ENCODE peak calls at places on chromosomes 11 and 22, in ten cellular contexts. One of them, this sample, is unnamed.

GRCh38 chr22:29079218-29079901 is 6.5 kb downstream of the KREMEN1 start:
- DNase-seq in neural progenitor cell: no peak
- DNase-seq in OCI-LY7: no peak
- DNase-seq in MG63: no peak
- DNase-seq in colonic mucosa: peak; percentile 70
- DNase-seq in GM12865: no peak
- DNase-seq in spleen: no peak
- DNase-seq in right lobe of liver: no peak
- DNase-seq in adrenal gland: no peak
- DNase-seq in ovary: no peak
- DNase-seq in this sample: no peak

GRCh38 chr11:10451399-10452116 is 3.5 kb upstream of the AMPD3 start:
- DNase-seq in spleen: peak; percentile 80
- DNase-seq in MG63: no peak
- DNase-seq in right lobe of liver: no peak
- DNase-seq in OCI-LY7: peak; percentile 23
- DNase-seq in ovary: no peak
- DNase-seq in adrenal gland: peak; percentile 71
- DNase-seq in GM12865: peak; percentile 27
- DNase-seq in neural progenitor cell: no peak
- DNase-seq in colonic mucosa: no peak
- DNase-seq in this sample: no peak

GRCh38 chr11:120060512-120060911 is 77.4 kb downstream of the TRIM29 start:
- DNase-seq in ovary: no peak
- DNase-seq in adrenal gland: no peak
- DNase-seq in neural progenitor cell: no peak
- DNase-seq in MG63: no peak
- DNase-seq in spleen: no peak
- DNase-seq in colonic mucosa: no peak
- DNase-seq in right lobe of liver: no peak
- DNase-seq in GM12865: no peak
- DNase-seq in OCI-LY7: no peak
- DNase-seq in this sample: no peak

GRCh38 chr22:48719978-48720661 is 1107.6 kb downstream of the BRD1 start:
- DNase-seq in colonic mucosa: no peak
- DNase-seq in adrenal gland: no peak
- DNase-seq in OCI-LY7: peak; percentile 4
- DNase-seq in spleen: peak; percentile 40
- DNase-seq in MG63: no peak
- DNase-seq in ovary: no peak
- DNase-seq in right lobe of liver: no peak
- DNase-seq in GM12865: no peak
- DNase-seq in neural progenitor cell: peak; percentile 31
- DNase-seq in this sample: no peak

GRCh38 chr11:65861533-65862183 is 1.4 kb downstream of the MUS81 start:
- DNase-seq in right lobe of liver: no peak
- DNase-seq in MG63: no peak
- DNase-seq in colonic mucosa: no peak
- DNase-seq in OCI-LY7: no peak
- DNase-seq in neural progenitor cell: peak; percentile 1
- DNase-seq in GM12865: peak; percentile 6
- DNase-seq in adrenal gland: peak; percentile 18
- DNase-seq in spleen: peak; percentile 80
- DNase-seq in ovary: peak; percentile 44
- DNase-seq in this sample: no peak

GRCh38 chr22:19520007-19520406 is 4.2 kb downstream of the CLDN5 start:
- DNase-seq in GM12865: no peak
- DNase-seq in right lobe of liver: no peak
- DNase-seq in colonic mucosa: no peak
- DNase-seq in ovary: no peak
- DNase-seq in neural progenitor cell: no peak
- DNase-seq in OCI-LY7: no peak
- DNase-seq in MG63: no peak
- DNase-seq in spleen: no peak
- DNase-seq in adrenal gland: no peak
- DNase-seq in this sample: no peak

GRCh38 chr11:66970808-66971442 is 4.2 kb upstream of the C11orf86 start:
- DNase-seq in right lobe of liver: peak; percentile 38
- DNase-seq in neural progenitor cell: no peak
- DNase-seq in GM12865: no peak
- DNase-seq in OCI-LY7: no peak
- DNase-seq in adrenal gland: peak; percentile 92
- DNase-seq in ovary: peak; percentile 69
- DNase-seq in MG63: peak; percentile 92
- DNase-seq in spleen: no peak
- DNase-seq in colonic mucosa: no peak
- DNase-seq in this sample: no peak

GRCh38 chr11:17827006-17827405 is 92.4 kb downstream of the KCNC1 start:
- DNase-seq in colonic mucosa: no peak
- DNase-seq in GM12865: no peak
- DNase-seq in adrenal gland: no peak
- DNase-seq in right lobe of liver: no peak
- DNase-seq in MG63: no peak
- DNase-seq in ovary: no peak
- DNase-seq in OCI-LY7: no peak
- DNase-seq in spleen: no peak
- DNase-seq in neural progenitor cell: peak; percentile 62
- DNase-seq in this sample: peak; percentile 16

GRCh38 chr11:44321059-44321458 is 11.1 kb upstream of the ALX4 start:
- DNase-seq in right lobe of liver: no peak
- DNase-seq in GM12865: no peak
- DNase-seq in neural progenitor cell: no peak
- DNase-seq in MG63: no peak
- DNase-seq in spleen: no peak
- DNase-seq in adrenal gland: no peak
- DNase-seq in OCI-LY7: no peak
- DNase-seq in colonic mucosa: no peak
- DNase-seq in ovary: no peak
- DNase-seq in this sample: no peak

GRCh38 chr11:44320289-44320973 is 10.5 kb upstream of the ALX4 start:
- DNase-seq in ovary: no peak
- DNase-seq in neural progenitor cell: no peak
- DNase-seq in spleen: no peak
- DNase-seq in right lobe of liver: no peak
- DNase-seq in adrenal gland: no peak
- DNase-seq in OCI-LY7: no peak
- DNase-seq in GM12865: no peak
- DNase-seq in colonic mucosa: no peak
- DNase-seq in MG63: no peak
- DNase-seq in this sample: no peak

GRCh38 chr11:44318369-44318768 is 8.4 kb upstream of the ALX4 start:
- DNase-seq in OCI-LY7: no peak
- DNase-seq in neural progenitor cell: no peak
- DNase-seq in MG63: no peak
- DNase-seq in adrenal gland: no peak
- DNase-seq in spleen: no peak
- DNase-seq in right lobe of liver: no peak
- DNase-seq in colonic mucosa: no peak
- DNase-seq in GM12865: no peak
- DNase-seq in ovary: no peak
- DNase-seq in this sample: no peak

GRCh38 chr11:44319170-44319551 is 9.2 kb upstream of the ALX4 start:
- DNase-seq in GM12865: no peak
- DNase-seq in ovary: no peak
- DNase-seq in MG63: no peak
- DNase-seq in OCI-LY7: no peak
- DNase-seq in neural progenitor cell: peak; percentile 70
- DNase-seq in adrenal gland: no peak
- DNase-seq in colonic mucosa: no peak
- DNase-seq in spleen: peak; percentile 53
- DNase-seq in right lobe of liver: no peak
- DNase-seq in this sample: no peak

DNA sequence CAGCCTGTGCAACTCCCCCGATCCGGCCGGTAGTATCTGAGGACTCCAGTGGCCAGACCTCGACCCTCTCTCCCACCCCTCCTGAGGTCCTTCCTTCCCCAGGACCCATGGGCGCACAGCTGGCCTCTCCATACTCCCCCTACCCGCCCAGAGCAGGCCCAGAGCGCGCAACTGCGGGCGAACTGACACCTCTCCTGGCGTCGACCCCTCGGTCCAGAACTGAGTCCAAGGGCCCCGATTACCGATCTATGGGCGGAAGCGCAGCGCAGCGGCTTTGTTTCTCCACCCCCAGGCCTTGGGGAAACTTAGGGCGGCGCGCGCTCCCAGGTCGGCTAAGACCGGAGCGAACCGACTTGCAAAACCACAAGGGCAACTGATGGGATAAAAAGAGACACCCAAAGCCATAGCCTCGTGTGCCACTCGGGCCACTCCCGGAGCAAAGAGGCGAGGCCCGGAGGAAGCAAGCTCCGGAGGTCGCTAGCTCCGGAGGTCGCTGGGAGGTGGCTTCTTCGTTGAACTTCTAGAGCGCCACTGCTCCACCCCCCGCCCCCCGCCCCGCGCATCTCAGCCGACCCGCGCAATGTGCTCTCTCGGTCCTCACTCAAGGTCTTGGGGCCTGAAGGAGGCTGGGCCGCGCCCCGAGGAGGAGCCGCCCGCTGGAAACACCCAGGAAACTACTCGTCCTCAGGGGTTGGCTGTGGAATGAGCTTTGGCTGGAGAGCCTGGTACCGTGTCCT is 9.8 kb upstream of the ALX4 start:
- DNase-seq in spleen: peak; percentile 69
- DNase-seq in OCI-LY7: no peak
- DNase-seq in ovary: no peak
- DNase-seq in adrenal gland: no peak
- DNase-seq in right lobe of liver: no peak
- DNase-seq in GM12865: no peak
- DNase-seq in colonic mucosa: no peak
- DNase-seq in neural progenitor cell: peak; percentile 70
- DNase-seq in MG63: no peak
- DNase-seq in this sample: no peak
- H3K4me3 ChIP-seq in spleen: no peak overlapping the region
- H3K4me3 ChIP-seq in OCI-LY7: no peak overlapping the region
- H3K4me3 ChIP-seq in ovary: no peak overlapping the region
- H3K4me3 ChIP-seq in adrenal gland: no peak overlapping the region
- H3K4me3 ChIP-seq in right lobe of liver: no peak overlapping the region
- H3K4me3 ChIP-seq in GM12865: no peak overlapping the region
- H3K4me3 ChIP-seq in colonic mucosa: no peak overlapping the region
- H3K4me3 ChIP-seq in neural progenitor cell: peak overlapping the region; percentile 32
- H3K4me3 ChIP-seq in MG63: no peak overlapping the region
- H3K4me3 ChIP-seq in this sample: peak overlapping the region; percentile 19

GRCh38 chr11:81870815-81871214 is 862.8 kb downstream of the FAM181B start:
- DNase-seq in adrenal gland: no peak
- DNase-seq in GM12865: no peak
- DNase-seq in ovary: no peak
- DNase-seq in OCI-LY7: no peak
- DNase-seq in neural progenitor cell: no peak
- DNase-seq in right lobe of liver: no peak
- DNase-seq in spleen: no peak
- DNase-seq in colonic mucosa: no peak
- DNase-seq in MG63: no peak
- DNase-seq in this sample: no peak

GRCh38 chr11:81869337-81870065 is 864.2 kb downstream of the FAM181B start:
- DNase-seq in ovary: no peak
- DNase-seq in adrenal gland: no peak
- DNase-seq in MG63: no peak
- DNase-seq in neural progenitor cell: no peak
- DNase-seq in GM12865: peak; percentile 93
- DNase-seq in spleen: peak; percentile 76
- DNase-seq in right lobe of liver: no peak
- DNase-seq in colonic mucosa: peak; percentile 30
- DNase-seq in OCI-LY7: peak; percentile 96
- DNase-seq in this sample: no peak

GRCh38 chr11:81870066-81870412 is 863.6 kb downstream of the FAM181B start:
- DNase-seq in colonic mucosa: no peak
- DNase-seq in GM12865: no peak
- DNase-seq in neural progenitor cell: no peak
- DNase-seq in right lobe of liver: no peak
- DNase-seq in ovary: no peak
- DNase-seq in OCI-LY7: no peak
- DNase-seq in spleen: no peak
- DNase-seq in adrenal gland: no peak
- DNase-seq in MG63: no peak
- DNase-seq in this sample: no peak

DNA sequence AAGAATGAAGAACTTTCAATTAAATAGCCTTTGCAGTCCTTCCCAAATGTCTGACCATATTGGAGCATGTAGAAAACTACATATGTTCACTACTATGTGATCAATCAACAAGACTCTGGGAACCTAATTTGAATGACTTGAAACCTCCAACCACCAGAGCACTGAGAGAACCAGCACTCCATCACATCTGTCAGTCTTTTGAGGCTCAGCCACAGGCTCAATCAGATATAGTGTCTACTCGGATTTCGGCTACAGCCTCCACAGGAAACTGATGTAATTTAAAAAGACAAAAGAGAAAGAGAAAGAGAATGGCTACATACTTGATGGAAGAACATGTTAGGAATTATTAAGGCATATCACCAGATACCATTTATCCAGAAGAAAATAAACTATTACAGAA is 859.0 kb downstream of the FAM181B start:
- DNase-seq in MG63: no peak
- DNase-seq in ovary: no peak
- DNase-seq in adrenal gland: no peak
- DNase-seq in colonic mucosa: no peak
- DNase-seq in neural progenitor cell: peak; percentile 15
- DNase-seq in OCI-LY7: peak; percentile 46
- DNase-seq in right lobe of liver: no peak
- DNase-seq in spleen: no peak
- DNase-seq in GM12865: peak; percentile 56
- DNase-seq in this sample: no peak
- H3K4me3 ChIP-seq in MG63: no peak overlapping the region
- H3K4me3 ChIP-seq in ovary: no peak overlapping the region
- H3K4me3 ChIP-seq in adrenal gland: no peak overlapping the region
- H3K4me3 ChIP-seq in colonic mucosa: no peak overlapping the region
- H3K4me3 ChIP-seq in neural progenitor cell: no peak overlapping the region
- H3K4me3 ChIP-seq in OCI-LY7: no peak overlapping the region
- H3K4me3 ChIP-seq in right lobe of liver: no peak overlapping the region
- H3K4me3 ChIP-seq in spleen: no peak overlapping the region
- H3K4me3 ChIP-seq in GM12865: no peak overlapping the region
- H3K4me3 ChIP-seq in this sample: no peak overlapping the region

GRCh38 chr11:31799036-31799793 is 11.9 kb downstream of the PAX6 start:
- DNase-seq in right lobe of liver: no peak
- DNase-seq in spleen: no peak
- DNase-seq in colonic mucosa: no peak
- DNase-seq in ovary: no peak
- DNase-seq in GM12865: no peak
- DNase-seq in neural progenitor cell: peak; percentile 68
- DNase-seq in OCI-LY7: no peak
- DNase-seq in MG63: no peak
- DNase-seq in adrenal gland: no peak
- DNase-seq in this sample: no peak

GRCh38 chr11:31800398-31801265 is 10.5 kb downstream of the PAX6 start:
- DNase-seq in right lobe of liver: no peak
- DNase-seq in ovary: no peak
- DNase-seq in spleen: no peak
- DNase-seq in adrenal gland: no peak
- DNase-seq in colonic mucosa: no peak
- DNase-seq in OCI-LY7: no peak
- DNase-seq in GM12865: no peak
- DNase-seq in neural progenitor cell: peak; percentile 24
- DNase-seq in MG63: no peak
- DNase-seq in this sample: no peak

GRCh38 chr11:31801298-31801702 is 9.8 kb downstream of the PAX6 start:
- DNase-seq in colonic mucosa: no peak
- DNase-seq in right lobe of liver: no peak
- DNase-seq in ovary: no peak
- DNase-seq in OCI-LY7: no peak
- DNase-seq in spleen: no peak
- DNase-seq in MG63: no peak
- DNase-seq in neural progenitor cell: peak; percentile 36
- DNase-seq in GM12865: no peak
- DNase-seq in adrenal gland: no peak
- DNase-seq in this sample: no peak

GRCh38 chr11:31798057-31799035 is 12.8 kb downstream of the PAX6 start:
- DNase-seq in MG63: no peak
- DNase-seq in GM12865: peak; percentile 58
- DNase-seq in neural progenitor cell: peak; percentile 94
- DNase-seq in colonic mucosa: no peak
- DNase-seq in spleen: peak; percentile 69
- DNase-seq in adrenal gland: no peak
- DNase-seq in OCI-LY7: no peak
- DNase-seq in ovary: no peak
- DNase-seq in right lobe of liver: no peak
- DNase-seq in this sample: no peak

DNA sequence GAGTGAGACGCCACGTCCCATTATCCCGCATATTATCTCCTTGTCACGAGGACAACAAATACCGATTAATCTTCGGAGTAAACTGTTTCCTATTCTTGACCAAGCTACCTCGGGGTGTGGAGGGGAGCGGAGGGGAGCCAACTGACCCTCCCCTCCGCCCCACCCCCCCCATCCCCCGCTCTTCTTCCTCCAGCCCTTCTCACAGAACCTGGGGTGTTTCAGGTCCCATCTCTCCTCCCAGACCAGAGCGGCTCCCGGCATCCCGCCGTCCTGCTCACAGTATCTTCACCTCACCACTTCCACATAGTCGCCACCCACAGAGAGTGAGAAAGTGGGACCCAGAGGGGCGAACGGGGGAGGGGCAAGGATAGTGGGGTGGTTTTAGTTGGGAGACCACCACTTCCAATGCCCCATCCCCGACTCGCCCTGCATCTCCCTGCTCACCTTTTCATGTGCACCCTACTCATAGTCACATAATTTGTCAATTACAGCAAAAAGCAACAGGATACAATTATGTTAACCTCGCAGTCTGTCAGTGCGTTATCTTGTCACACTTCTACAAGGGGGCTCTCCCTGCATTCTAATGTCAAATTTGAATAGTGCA is 11.2 kb downstream of the PAX6 start:
- DNase-seq in MG63: no peak
- DNase-seq in spleen: no peak
- DNase-seq in OCI-LY7: no peak
- DNase-seq in neural progenitor cell: peak; percentile 27
- DNase-seq in right lobe of liver: no peak
- DNase-seq in ovary: no peak
- DNase-seq in adrenal gland: no peak
- DNase-seq in colonic mucosa: no peak
- DNase-seq in GM12865: no peak
- DNase-seq in this sample: no peak
- H3K4me3 ChIP-seq in MG63: no peak overlapping the region
- H3K4me3 ChIP-seq in spleen: no peak overlapping the region
- H3K4me3 ChIP-seq in OCI-LY7: no peak overlapping the region
- H3K4me3 ChIP-seq in neural progenitor cell: peak overlapping the region; percentile 39
- H3K4me3 ChIP-seq in right lobe of liver: no peak overlapping the region
- H3K4me3 ChIP-seq in ovary: no peak overlapping the region
- H3K4me3 ChIP-seq in adrenal gland: no peak overlapping the region
- H3K4me3 ChIP-seq in colonic mucosa: no peak overlapping the region
- H3K4me3 ChIP-seq in GM12865: no peak overlapping the region
- H3K4me3 ChIP-seq in this sample: no peak overlapping the region

GRCh38 chr11:78427615-78428272 is 10.1 kb upstream of the GAB2 start:
- DNase-seq in spleen: no peak
- DNase-seq in colonic mucosa: no peak
- DNase-seq in ovary: no peak
- DNase-seq in neural progenitor cell: no peak
- DNase-seq in GM12865: peak; percentile 71
- DNase-seq in adrenal gland: no peak
- DNase-seq in MG63: no peak
- DNase-seq in OCI-LY7: no peak
- DNase-seq in right lobe of liver: no peak
- DNase-seq in this sample: no peak

GRCh38 chr11:78425436-78425835 is 7.8 kb upstream of the GAB2 start:
- DNase-seq in right lobe of liver: no peak
- DNase-seq in spleen: no peak
- DNase-seq in adrenal gland: no peak
- DNase-seq in colonic mucosa: no peak
- DNase-seq in ovary: no peak
- DNase-seq in GM12865: no peak
- DNase-seq in neural progenitor cell: no peak
- DNase-seq in OCI-LY7: no peak
- DNase-seq in MG63: no peak
- DNase-seq in this sample: no peak

GRCh38 chr11:78423241-78423640 is 5.6 kb upstream of the GAB2 start:
- DNase-seq in right lobe of liver: no peak
- DNase-seq in GM12865: no peak
- DNase-seq in OCI-LY7: no peak
- DNase-seq in ovary: no peak
- DNase-seq in neural progenitor cell: no peak
- DNase-seq in adrenal gland: no peak
- DNase-seq in MG63: no peak
- DNase-seq in spleen: no peak
- DNase-seq in colonic mucosa: no peak
- DNase-seq in this sample: no peak

GRCh38 chr11:78426845-78427244 is 9.2 kb upstream of the GAB2 start:
- DNase-seq in neural progenitor cell: no peak
- DNase-seq in MG63: no peak
- DNase-seq in right lobe of liver: no peak
- DNase-seq in GM12865: peak; percentile 47
- DNase-seq in OCI-LY7: no peak
- DNase-seq in spleen: no peak
- DNase-seq in ovary: no peak
- DNase-seq in colonic mucosa: no peak
- DNase-seq in adrenal gland: no peak
- DNase-seq in this sample: no peak

DNA sequence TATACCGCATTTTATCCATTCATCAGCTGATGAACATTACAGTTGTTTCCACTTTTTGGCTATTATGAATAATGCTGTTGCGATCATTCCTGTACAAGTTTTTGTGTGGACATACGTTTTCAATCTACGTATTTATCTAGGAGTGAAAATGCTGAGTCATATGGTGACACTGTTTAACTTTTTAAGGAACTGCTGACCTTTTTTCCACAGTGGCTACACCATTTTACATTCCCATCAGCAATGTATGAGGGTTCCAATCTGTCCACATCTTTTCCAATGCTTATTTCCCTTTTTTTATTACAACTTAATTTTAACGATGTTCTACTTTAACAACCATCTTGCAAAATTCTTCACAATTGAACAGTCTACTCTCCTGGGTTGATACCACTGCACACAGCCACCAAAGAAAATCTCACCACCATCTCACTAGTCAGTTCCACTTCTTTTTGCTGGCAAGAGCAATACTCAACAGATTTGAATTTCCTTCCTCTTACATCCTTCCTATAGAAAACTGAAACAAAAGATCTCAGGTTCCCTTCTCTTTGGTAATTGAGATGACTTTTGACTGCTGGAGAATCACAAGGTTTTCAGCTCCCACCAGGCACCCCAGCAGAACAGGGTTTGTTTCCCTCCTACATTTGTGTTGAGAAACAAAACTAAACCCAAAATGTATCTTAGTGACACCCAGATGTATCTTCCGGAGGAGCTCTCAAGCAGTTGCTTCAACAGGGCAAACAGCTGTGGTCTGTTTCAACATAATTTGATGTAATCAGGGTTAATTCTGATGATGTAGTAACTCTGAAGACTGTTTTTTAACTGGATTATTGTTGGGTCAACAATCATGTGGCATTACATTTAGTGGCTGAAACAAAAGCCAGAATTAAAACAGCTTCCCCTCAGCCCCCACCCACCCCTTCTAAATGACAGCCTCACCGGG is 7.0 kb upstream of the GAB2 start:
- DNase-seq in MG63: no peak
- DNase-seq in spleen: no peak
- DNase-seq in right lobe of liver: no peak
- DNase-seq in adrenal gland: peak; percentile 20
- DNase-seq in OCI-LY7: peak; percentile 45
- DNase-seq in ovary: no peak
- DNase-seq in neural progenitor cell: no peak
- DNase-seq in colonic mucosa: no peak
- DNase-seq in GM12865: peak; percentile 78
- DNase-seq in this sample: no peak
- H3K4me3 ChIP-seq in MG63: no peak overlapping the region
- H3K4me3 ChIP-seq in spleen: no peak overlapping the region
- H3K4me3 ChIP-seq in right lobe of liver: no peak overlapping the region
- H3K4me3 ChIP-seq in adrenal gland: no peak overlapping the region
- H3K4me3 ChIP-seq in OCI-LY7: peak overlapping the region; percentile 14
- H3K4me3 ChIP-seq in ovary: no peak overlapping the region
- H3K4me3 ChIP-seq in neural progenitor cell: no peak overlapping the region
- H3K4me3 ChIP-seq in colonic mucosa: no peak overlapping the region
- H3K4me3 ChIP-seq in GM12865: no peak overlapping the region
- H3K4me3 ChIP-seq in this sample: no peak overlapping the region